ENCODE peak calls at places on chromosomes 6 and 20, in ten cellular contexts. One of them, this sample, is unnamed.

GRCh38 chr6:166258854-166259276 is 49.3 kb downstream of the PRR18 start:
- DNase-seq in stomach: no peak
- DNase-seq in cardiac fibroblast: no peak
- DNase-seq in fibroblast of villous mesenchyme: no peak
- DNase-seq in kidney: no peak
- DNase-seq in PC-9: no peak
- DNase-seq in cardiac muscle cell: no peak
- DNase-seq in bronchial epithelial cell: no peak
- DNase-seq in GM23338: no peak
- DNase-seq in pancreas: no peak
- DNase-seq in this sample: no peak

GRCh38 chr6:163863565-163863964 is 449.0 kb downstream of the QKI start:
- DNase-seq in cardiac muscle cell: no peak
- DNase-seq in fibroblast of villous mesenchyme: no peak
- DNase-seq in PC-9: no peak
- DNase-seq in kidney: peak; percentile 59
- DNase-seq in bronchial epithelial cell: no peak
- DNase-seq in cardiac fibroblast: no peak
- DNase-seq in pancreas: no peak
- DNase-seq in GM23338: peak; percentile 9
- DNase-seq in stomach: no peak
- DNase-seq in this sample: no peak

GRCh38 chr6:3911614-3912336 is 62.6 kb downstream of the FAM50B start:
- DNase-seq in pancreas: peak; percentile 68
- DNase-seq in bronchial epithelial cell: peak; percentile 87
- DNase-seq in kidney: peak; percentile 81
- DNase-seq in fibroblast of villous mesenchyme: peak; percentile 77
- DNase-seq in stomach: peak; percentile 73
- DNase-seq in GM23338: no peak
- DNase-seq in PC-9: peak; percentile 88
- DNase-seq in cardiac muscle cell: no peak
- DNase-seq in cardiac fibroblast: peak; percentile 91
- DNase-seq in this sample: peak; percentile 90

GRCh38 chr6:112150363-112150762 is 63.0 kb downstream of the FAM229B start:
- DNase-seq in GM23338: no peak
- DNase-seq in kidney: no peak
- DNase-seq in pancreas: no peak
- DNase-seq in bronchial epithelial cell: peak; percentile 30
- DNase-seq in fibroblast of villous mesenchyme: peak; percentile 59
- DNase-seq in PC-9: no peak
- DNase-seq in stomach: no peak
- DNase-seq in cardiac fibroblast: peak; percentile 20
- DNase-seq in cardiac muscle cell: no peak
- DNase-seq in this sample: peak; percentile 73

GRCh38 chr6:169568314-169569087 is 133.3 kb downstream of the WDR27 start:
- DNase-seq in fibroblast of villous mesenchyme: no peak
- DNase-seq in PC-9: no peak
- DNase-seq in cardiac muscle cell: no peak
- DNase-seq in cardiac fibroblast: no peak
- DNase-seq in bronchial epithelial cell: no peak
- DNase-seq in stomach: no peak
- DNase-seq in kidney: no peak
- DNase-seq in pancreas: no peak
- DNase-seq in GM23338: no peak
- DNase-seq in this sample: no peak

GRCh38 chr6:73523434-73524123 is 2.7 kb upstream of the EEF1A1 start:
- DNase-seq in pancreas: peak; percentile 80
- DNase-seq in bronchial epithelial cell: peak; percentile 50
- DNase-seq in cardiac fibroblast: peak; percentile 48
- DNase-seq in fibroblast of villous mesenchyme: peak; percentile 50
- DNase-seq in cardiac muscle cell: no peak
- DNase-seq in kidney: peak; percentile 92
- DNase-seq in stomach: peak; percentile 75
- DNase-seq in GM23338: peak; percentile 76
- DNase-seq in PC-9: peak; percentile 74
- DNase-seq in this sample: peak; percentile 41

GRCh38 chr6:138814179-138814834 is 18.4 kb downstream of the ECT2L start:
- DNase-seq in kidney: no peak
- DNase-seq in fibroblast of villous mesenchyme: no peak
- DNase-seq in pancreas: no peak
- DNase-seq in cardiac fibroblast: no peak
- DNase-seq in PC-9: no peak
- DNase-seq in stomach: no peak
- DNase-seq in cardiac muscle cell: no peak
- DNase-seq in GM23338: no peak
- DNase-seq in bronchial epithelial cell: peak; percentile 59
- DNase-seq in this sample: no peak

GRCh38 chr6:55886185-55886836 is 10.9 kb upstream of the BMP5 start:
- DNase-seq in cardiac muscle cell: peak; percentile 51
- DNase-seq in kidney: no peak
- DNase-seq in fibroblast of villous mesenchyme: peak; percentile 37
- DNase-seq in pancreas: no peak
- DNase-seq in cardiac fibroblast: peak; percentile 48
- DNase-seq in bronchial epithelial cell: peak; percentile 37
- DNase-seq in PC-9: no peak
- DNase-seq in GM23338: peak; percentile 55
- DNase-seq in stomach: no peak
- DNase-seq in this sample: peak; percentile 47

GRCh38 chr6:89763550-89763949 is 56.0 kb downstream of the MDN1 start:
- DNase-seq in kidney: no peak
- DNase-seq in PC-9: no peak
- DNase-seq in cardiac muscle cell: no peak
- DNase-seq in pancreas: no peak
- DNase-seq in stomach: no peak
- DNase-seq in bronchial epithelial cell: peak; percentile 26
- DNase-seq in GM23338: no peak
- DNase-seq in fibroblast of villous mesenchyme: peak; percentile 18
- DNase-seq in cardiac fibroblast: peak; percentile 74
- DNase-seq in this sample: peak; percentile 80

GRCh38 chr6:24981385-24981758 is 45.6 kb upstream of the RIPOR2 start:
- DNase-seq in bronchial epithelial cell: peak; percentile 23
- DNase-seq in fibroblast of villous mesenchyme: no peak
- DNase-seq in GM23338: peak; percentile 85
- DNase-seq in stomach: no peak
- DNase-seq in PC-9: peak; percentile 64
- DNase-seq in kidney: no peak
- DNase-seq in pancreas: no peak
- DNase-seq in cardiac muscle cell: peak; percentile 20
- DNase-seq in cardiac fibroblast: peak; percentile 28
- DNase-seq in this sample: no peak

GRCh38 chr6:130958468-130958867 is 104.6 kb downstream of the EPB41L2 start:
- DNase-seq in pancreas: no peak
- DNase-seq in GM23338: no peak
- DNase-seq in cardiac fibroblast: peak; percentile 65
- DNase-seq in PC-9: no peak
- DNase-seq in fibroblast of villous mesenchyme: peak; percentile 62
- DNase-seq in stomach: no peak
- DNase-seq in kidney: no peak
- DNase-seq in bronchial epithelial cell: no peak
- DNase-seq in cardiac muscle cell: no peak
- DNase-seq in this sample: no peak

GRCh38 chr6:105545206-105545920 is 142.5 kb upstream of the PREP start:
- DNase-seq in pancreas: no peak
- DNase-seq in cardiac fibroblast: peak; percentile 12
- DNase-seq in PC-9: no peak
- DNase-seq in kidney: no peak
- DNase-seq in cardiac muscle cell: no peak
- DNase-seq in bronchial epithelial cell: peak; percentile 71
- DNase-seq in GM23338: no peak
- DNase-seq in fibroblast of villous mesenchyme: peak; percentile 71
- DNase-seq in stomach: no peak
- DNase-seq in this sample: peak; percentile 65

GRCh38 chr6:143731789-143732188 is 54.0 kb downstream of the PHACTR2 start:
- DNase-seq in pancreas: no peak
- DNase-seq in kidney: no peak
- DNase-seq in fibroblast of villous mesenchyme: no peak
- DNase-seq in bronchial epithelial cell: no peak
- DNase-seq in PC-9: no peak
- DNase-seq in stomach: no peak
- DNase-seq in cardiac muscle cell: no peak
- DNase-seq in GM23338: no peak
- DNase-seq in cardiac fibroblast: no peak
- DNase-seq in this sample: no peak

GRCh38 chr6:20182926-20183521 is 29.2 kb downstream of the MBOAT1 start:
- DNase-seq in stomach: peak; percentile 93
- DNase-seq in cardiac muscle cell: no peak
- DNase-seq in kidney: peak; percentile 69
- DNase-seq in GM23338: no peak
- DNase-seq in fibroblast of villous mesenchyme: no peak
- DNase-seq in cardiac fibroblast: no peak
- DNase-seq in PC-9: peak; percentile 81
- DNase-seq in pancreas: peak; percentile 64
- DNase-seq in bronchial epithelial cell: peak; percentile 83
- DNase-seq in this sample: no peak

GRCh38 chr20:63831696-63832686 is 927 bp upstream of the ZBTB46 start:
- DNase-seq in fibroblast of villous mesenchyme: peak; percentile 65
- DNase-seq in bronchial epithelial cell: peak; percentile 22
- DNase-seq in stomach: peak; percentile 51
- DNase-seq in GM23338: peak; percentile 75
- DNase-seq in PC-9: peak; percentile 21
- DNase-seq in cardiac muscle cell: peak; percentile 82
- DNase-seq in pancreas: no peak
- DNase-seq in kidney: peak; percentile 87
- DNase-seq in cardiac fibroblast: no peak
- DNase-seq in this sample: no peak

GRCh38 chr6:7991536-7991935 is 72.7 kb downstream of the BLOC1S5 start:
- DNase-seq in kidney: no peak
- DNase-seq in cardiac muscle cell: no peak
- DNase-seq in GM23338: no peak
- DNase-seq in cardiac fibroblast: peak; percentile 10
- DNase-seq in fibroblast of villous mesenchyme: no peak
- DNase-seq in pancreas: no peak
- DNase-seq in stomach: no peak
- DNase-seq in bronchial epithelial cell: peak; percentile 39
- DNase-seq in PC-9: no peak
- DNase-seq in this sample: no peak

GRCh38 chr6:81553246-81553645 is 199.2 kb downstream of the TENT5A start:
- DNase-seq in stomach: no peak
- DNase-seq in cardiac fibroblast: peak; percentile 69
- DNase-seq in cardiac muscle cell: no peak
- DNase-seq in GM23338: no peak
- DNase-seq in PC-9: no peak
- DNase-seq in bronchial epithelial cell: peak; percentile 24
- DNase-seq in pancreas: no peak
- DNase-seq in kidney: no peak
- DNase-seq in fibroblast of villous mesenchyme: peak; percentile 53
- DNase-seq in this sample: peak; percentile 53

GRCh38 chr6:83215131-83216047 is 22.2 kb downstream of the RWDD2A start:
- DNase-seq in cardiac fibroblast: peak; percentile 88
- DNase-seq in GM23338: peak; percentile 76
- DNase-seq in kidney: no peak
- DNase-seq in cardiac muscle cell: peak; percentile 75
- DNase-seq in stomach: peak; percentile 65
- DNase-seq in PC-9: no peak
- DNase-seq in fibroblast of villous mesenchyme: peak; percentile 79
- DNase-seq in pancreas: peak; percentile 44
- DNase-seq in bronchial epithelial cell: peak; percentile 64
- DNase-seq in this sample: peak; percentile 88

GRCh38 chr6:31622678-31623077 is 2.2 kb downstream of the PRRC2A start:
- DNase-seq in cardiac fibroblast: no peak
- DNase-seq in kidney: no peak
- DNase-seq in GM23338: no peak
- DNase-seq in stomach: peak; percentile 71
- DNase-seq in pancreas: no peak
- DNase-seq in cardiac muscle cell: no peak
- DNase-seq in fibroblast of villous mesenchyme: no peak
- DNase-seq in PC-9: no peak
- DNase-seq in bronchial epithelial cell: peak; percentile 63
- DNase-seq in this sample: no peak
- H3K4me3 ChIP-seq in cardiac fibroblast: peak overlapping the region; percentile 92
- H3K4me3 ChIP-seq in kidney: peak overlapping the region; percentile 85
- H3K4me3 ChIP-seq in GM23338: peak overlapping the region; percentile 100
- H3K4me3 ChIP-seq in stomach: no peak overlapping the region
- H3K4me3 ChIP-seq in pancreas: no peak overlapping the region
- H3K4me3 ChIP-seq in cardiac muscle cell: peak overlapping the region; percentile 76
- H3K4me3 ChIP-seq in fibroblast of villous mesenchyme: peak overlapping the region; percentile 77
- H3K4me3 ChIP-seq in PC-9: peak overlapping the region; percentile 87
- H3K4me3 ChIP-seq in bronchial epithelial cell: no peak overlapping the region
- H3K4me3 ChIP-seq in this sample: peak overlapping the region; percentile 93

DNA sequence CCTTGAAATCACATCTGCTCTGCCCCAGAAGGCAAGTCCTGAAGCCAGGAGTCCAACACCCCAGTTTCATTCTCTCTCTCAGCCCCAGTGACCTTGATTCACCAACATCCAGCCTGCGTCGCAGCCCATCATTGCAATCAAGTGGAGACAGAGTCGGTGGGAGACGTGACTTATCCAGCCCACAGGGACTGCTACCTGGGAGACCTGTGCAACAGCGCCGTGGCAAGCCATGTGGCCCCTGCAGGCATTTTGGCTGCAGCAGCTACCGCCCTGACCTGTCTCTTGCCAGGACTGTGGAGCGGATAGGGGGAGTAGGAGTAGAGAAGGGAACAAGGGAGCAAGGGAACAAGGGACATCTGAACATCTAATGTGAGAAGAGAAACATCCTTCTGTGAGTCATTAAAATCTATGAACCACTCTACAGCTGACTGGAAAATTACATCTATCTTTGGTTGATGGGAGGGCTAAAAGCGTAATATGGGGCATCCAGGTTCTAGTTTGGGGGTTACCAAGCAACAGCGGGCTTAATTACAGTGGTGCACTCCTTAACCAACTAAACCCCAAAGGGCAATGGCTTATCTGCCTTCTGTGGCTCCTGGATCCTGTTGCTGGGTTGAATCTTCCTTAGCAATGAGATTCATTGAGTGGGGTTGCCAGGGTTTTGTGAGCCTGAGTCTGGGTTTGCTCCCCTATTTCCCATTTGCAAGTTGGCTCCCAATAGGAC is 2.5 kb downstream of the LY6G6D start:
- DNase-seq in bronchial epithelial cell: no peak
- DNase-seq in pancreas: no peak
- DNase-seq in PC-9: no peak
- DNase-seq in cardiac muscle cell: peak; percentile 25
- DNase-seq in stomach: no peak
- DNase-seq in kidney: no peak
- DNase-seq in fibroblast of villous mesenchyme: no peak
- DNase-seq in GM23338: peak; percentile 83
- DNase-seq in cardiac fibroblast: no peak
- DNase-seq in this sample: no peak
- TF ChIP-seq CTCF in bronchial epithelial cell: peak; percentile 30
- TF ChIP-seq CTCF in pancreas: no peak
- TF ChIP-seq CTCF in PC-9: no peak
- TF ChIP-seq CTCF in cardiac muscle cell: no peak
- TF ChIP-seq CTCF in stomach: no peak
- TF ChIP-seq CTCF in kidney: no peak
- TF ChIP-seq CTCF in fibroblast of villous mesenchyme: no peak
- TF ChIP-seq CTCF in GM23338: peak; percentile 67
- TF ChIP-seq CTCF in cardiac fibroblast: no peak
- TF ChIP-seq CTCF in this sample: no peak

GRCh38 chr6:136084403-136084802 is 165.7 kb downstream of the MTFR2 start:
- DNase-seq in cardiac fibroblast: no peak
- DNase-seq in kidney: no peak
- DNase-seq in pancreas: no peak
- DNase-seq in bronchial epithelial cell: peak; percentile 68
- DNase-seq in stomach: no peak
- DNase-seq in cardiac muscle cell: no peak
- DNase-seq in fibroblast of villous mesenchyme: no peak
- DNase-seq in GM23338: no peak
- DNase-seq in PC-9: no peak
- DNase-seq in this sample: no peak
- H3K4me3 ChIP-seq in cardiac fibroblast: no peak overlapping the region
- H3K4me3 ChIP-seq in kidney: no peak overlapping the region
- H3K4me3 ChIP-seq in pancreas: no peak overlapping the region
- H3K4me3 ChIP-seq in bronchial epithelial cell: no peak overlapping the region
- H3K4me3 ChIP-seq in stomach: no peak overlapping the region
- H3K4me3 ChIP-seq in cardiac muscle cell: no peak overlapping the region
- H3K4me3 ChIP-seq in fibroblast of villous mesenchyme: no peak overlapping the region
- H3K4me3 ChIP-seq in GM23338: no peak overlapping the region
- H3K4me3 ChIP-seq in PC-9: no peak overlapping the region
- H3K4me3 ChIP-seq in this sample: no peak overlapping the region

GRCh38 chr6:129238991-129239390 is 356.1 kb downstream of the LAMA2 start:
- DNase-seq in pancreas: no peak
- DNase-seq in cardiac muscle cell: no peak
- DNase-seq in cardiac fibroblast: no peak
- DNase-seq in fibroblast of villous mesenchyme: no peak
- DNase-seq in PC-9: no peak
- DNase-seq in stomach: no peak
- DNase-seq in GM23338: no peak
- DNase-seq in kidney: no peak
- DNase-seq in bronchial epithelial cell: no peak
- DNase-seq in this sample: no peak
- TF ChIP-seq CTCF in pancreas: no peak
- TF ChIP-seq CTCF in cardiac muscle cell: no peak
- TF ChIP-seq CTCF in cardiac fibroblast: no peak
- TF ChIP-seq CTCF in fibroblast of villous mesenchyme: no peak
- TF ChIP-seq CTCF in PC-9: no peak
- TF ChIP-seq CTCF in stomach: no peak
- TF ChIP-seq CTCF in GM23338: no peak
- TF ChIP-seq CTCF in kidney: no peak
- TF ChIP-seq CTCF in bronchial epithelial cell: no peak
- TF ChIP-seq CTCF in this sample: no peak

This sample was measured in fibroblast of the aortic adventitia.